ENCODE peak calls at places on chromosome 21, in eight cellular contexts. One of them, this sample, is unnamed.

GRCh38 chr21:27636671-27637070 is 669.8 kb upstream of the ADAMTS5 start:
- DNase-seq in neural progenitor cell: no peak
- DNase-seq in hepatocyte: no peak
- DNase-seq in PC-3: no peak
- DNase-seq in HCT116: no peak
- DNase-seq in GM23338: no peak
- DNase-seq in MM.1S: no peak
- DNase-seq in SK-N-SH: no peak
- DNase-seq in this sample: no peak

GRCh38 chr21:41443562-41443961 is 17.5 kb downstream of the MX1 start:
- DNase-seq in neural progenitor cell: no peak
- DNase-seq in hepatocyte: no peak
- DNase-seq in PC-3: no peak
- DNase-seq in HCT116: no peak
- DNase-seq in GM23338: no peak
- DNase-seq in MM.1S: no peak
- DNase-seq in SK-N-SH: no peak
- DNase-seq in this sample: no peak

GRCh38 chr21:16579538-16579937 is 849.8 kb downstream of the USP25 start:
- DNase-seq in neural progenitor cell: no peak
- DNase-seq in hepatocyte: peak
- DNase-seq in PC-3: no peak
- DNase-seq in HCT116: no peak
- DNase-seq in GM23338: no peak
- DNase-seq in MM.1S: peak
- DNase-seq in SK-N-SH: no peak
- DNase-seq in this sample: no peak

GRCh38 chr21:36436829-36437744 is 42.8 kb downstream of the CLDN14 start:
- DNase-seq in neural progenitor cell: no peak
- DNase-seq in hepatocyte: no peak
- DNase-seq in PC-3: no peak
- DNase-seq in HCT116: no peak
- DNase-seq in GM23338: no peak
- DNase-seq in MM.1S: no peak
- DNase-seq in SK-N-SH: no peak
- DNase-seq in this sample: no peak

GRCh38 chr21:15406791-15407190 is 323.0 kb upstream of the USP25 start:
- DNase-seq in neural progenitor cell: no peak
- DNase-seq in hepatocyte: no peak
- DNase-seq in PC-3: no peak
- DNase-seq in HCT116: no peak
- DNase-seq in GM23338: no peak
- DNase-seq in MM.1S: no peak
- DNase-seq in SK-N-SH: no peak
- DNase-seq in this sample: no peak

GRCh38 chr21:29676395-29676794 is 263.4 kb downstream of the GRIK1 start:
- DNase-seq in neural progenitor cell: peak
- DNase-seq in hepatocyte: no peak
- DNase-seq in PC-3: no peak
- DNase-seq in HCT116: no peak
- DNase-seq in GM23338: peak
- DNase-seq in MM.1S: no peak
- DNase-seq in SK-N-SH: no peak
- DNase-seq in this sample: no peak

GRCh38 chr21:26445440-26445839 is 127.6 kb downstream of the CYYR1 start:
- DNase-seq in neural progenitor cell: no peak
- DNase-seq in hepatocyte: no peak
- DNase-seq in PC-3: no peak
- DNase-seq in HCT116: no peak
- DNase-seq in GM23338: no peak
- DNase-seq in MM.1S: no peak
- DNase-seq in SK-N-SH: no peak
- DNase-seq in this sample: no peak

GRCh38 chr21:27837933-27838332 is 871.0 kb upstream of the ADAMTS5 start:
- DNase-seq in neural progenitor cell: no peak
- DNase-seq in hepatocyte: no peak
- DNase-seq in PC-3: no peak
- DNase-seq in HCT116: no peak
- DNase-seq in GM23338: no peak
- DNase-seq in MM.1S: no peak
- DNase-seq in SK-N-SH: no peak
- DNase-seq in this sample: no peak

GRCh38 chr21:44510109-44510507 is 29.9 kb downstream of the KRTAP10-1 start:
- DNase-seq in neural progenitor cell: no peak
- DNase-seq in hepatocyte: no peak
- DNase-seq in PC-3: peak
- DNase-seq in HCT116: no peak
- DNase-seq in GM23338: no peak
- DNase-seq in MM.1S: no peak
- DNase-seq in SK-N-SH: no peak
- DNase-seq in this sample: no peak

GRCh38 chr21:44508426-44508710 is 31.6 kb downstream of the KRTAP10-1 start:
- DNase-seq in neural progenitor cell: no peak
- DNase-seq in hepatocyte: no peak
- DNase-seq in PC-3: no peak
- DNase-seq in HCT116: no peak
- DNase-seq in GM23338: no peak
- DNase-seq in MM.1S: no peak
- DNase-seq in SK-N-SH: no peak
- DNase-seq in this sample: no peak

GRCh38 chr21:44510508-44511218 is 29.3 kb downstream of the KRTAP10-1 start:
- DNase-seq in neural progenitor cell: peak
- DNase-seq in hepatocyte: peak
- DNase-seq in PC-3: peak
- DNase-seq in HCT116: peak
- DNase-seq in GM23338: peak
- DNase-seq in MM.1S: peak
- DNase-seq in SK-N-SH: peak
- DNase-seq in this sample: peak

GRCh38 chr21:44508711-44509445 is 31.1 kb downstream of the KRTAP10-1 start:
- DNase-seq in neural progenitor cell: no peak
- DNase-seq in hepatocyte: no peak
- DNase-seq in PC-3: no peak
- DNase-seq in HCT116: no peak
- DNase-seq in GM23338: no peak
- DNase-seq in MM.1S: no peak
- DNase-seq in SK-N-SH: no peak
- DNase-seq in this sample: no peak

DNA sequence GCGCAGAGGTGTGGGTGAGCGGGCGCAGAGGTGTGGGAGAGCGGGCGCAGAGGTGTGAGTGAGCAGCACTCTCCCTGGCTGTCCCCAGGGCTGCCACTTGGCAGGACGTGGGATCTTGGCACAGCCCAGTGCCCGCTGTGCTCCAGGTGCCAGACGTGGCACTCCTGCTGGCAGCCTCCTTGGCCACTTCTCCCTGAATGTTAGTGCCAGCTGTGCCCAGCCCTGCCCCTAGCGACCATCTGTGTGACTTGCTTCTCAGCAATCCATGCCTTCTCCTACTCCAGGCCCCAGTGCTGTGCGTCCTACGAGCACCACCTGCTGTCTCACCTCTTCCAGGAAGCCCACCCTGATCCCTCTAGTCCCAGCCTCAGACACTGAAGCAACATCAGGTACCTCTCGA is 30.5 kb downstream of the KRTAP10-1 start:
- DNase-seq in neural progenitor cell: no peak
- DNase-seq in hepatocyte: no peak
- DNase-seq in PC-3: peak
- DNase-seq in HCT116: peak
- DNase-seq in GM23338: no peak
- DNase-seq in MM.1S: peak
- DNase-seq in SK-N-SH: peak
- DNase-seq in this sample: peak
- TF ChIP-seq CTCF in neural progenitor cell: no peak
- TF ChIP-seq CTCF in hepatocyte: no peak
- TF ChIP-seq CTCF in PC-3: peak
- TF ChIP-seq CTCF in HCT116: no peak
- TF ChIP-seq CTCF in GM23338: peak
- TF ChIP-seq CTCF in MM.1S: peak
- TF ChIP-seq CTCF in SK-N-SH: peak
- TF ChIP-seq CTCF in this sample: peak

DNA sequence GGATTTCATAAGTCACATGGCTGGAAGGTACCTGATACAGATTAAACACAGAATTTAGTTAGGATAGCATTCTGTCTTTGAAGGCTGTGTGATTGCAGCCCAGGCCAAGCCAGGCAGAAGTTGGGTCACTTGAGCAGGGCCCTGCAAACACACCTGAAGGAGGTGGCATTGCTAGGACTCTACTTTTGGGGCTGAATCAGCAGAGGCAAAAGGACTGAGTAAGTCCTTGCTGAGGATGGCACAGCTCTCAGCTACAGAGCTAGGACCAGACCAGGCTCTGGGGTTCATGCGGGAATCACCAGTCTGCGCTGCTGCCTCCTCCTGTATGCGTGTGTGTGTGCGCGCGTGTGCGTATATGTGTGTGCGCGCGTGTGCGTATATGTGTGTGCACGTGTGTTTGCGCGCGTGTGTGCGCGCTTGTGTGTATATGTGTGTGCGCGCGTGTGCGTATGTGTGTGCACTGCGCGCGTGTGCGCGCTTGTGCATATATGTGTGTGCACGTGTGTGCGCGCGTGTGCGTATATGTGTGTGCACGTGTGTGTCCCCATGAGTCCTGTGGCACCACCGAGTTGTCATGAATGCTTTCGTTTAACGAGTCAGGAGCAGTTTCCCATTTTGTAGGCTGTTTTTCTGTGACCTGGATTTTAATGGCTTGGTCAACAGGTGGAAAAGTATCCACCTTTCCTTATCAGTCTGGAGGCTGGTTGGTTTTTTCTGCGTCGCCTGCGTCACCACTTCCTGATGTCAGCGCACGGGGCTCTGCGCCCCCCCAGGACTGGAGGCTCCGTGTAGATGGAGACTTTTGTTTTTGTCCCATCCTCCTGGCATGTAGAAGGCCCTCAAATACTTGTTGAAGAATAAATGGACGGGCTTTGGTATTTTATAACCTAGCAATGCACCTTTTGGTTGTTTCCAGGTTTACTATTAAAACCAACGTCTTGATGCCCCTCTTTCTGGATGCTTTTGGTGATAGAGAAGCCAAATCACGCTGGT is 34.7 kb downstream of the ADARB1 start:
- DNase-seq in neural progenitor cell: no peak
- DNase-seq in hepatocyte: no peak
- DNase-seq in PC-3: no peak
- DNase-seq in HCT116: no peak
- DNase-seq in GM23338: no peak
- DNase-seq in MM.1S: peak
- DNase-seq in SK-N-SH: no peak
- DNase-seq in this sample: no peak
- H3K4me3 ChIP-seq in neural progenitor cell: no peak
- H3K4me3 ChIP-seq in hepatocyte: no peak
- H3K4me3 ChIP-seq in PC-3: no peak
- H3K4me3 ChIP-seq in HCT116: no peak
- H3K4me3 ChIP-seq in GM23338: no peak
- H3K4me3 ChIP-seq in MM.1S: peak
- H3K4me3 ChIP-seq in SK-N-SH: no peak
- H3K4me3 ChIP-seq in this sample: peak

GRCh38 chr21:32572574-32573420 is 12.5 kb downstream of the TCP10L start:
- DNase-seq in neural progenitor cell: no peak
- DNase-seq in hepatocyte: no peak
- DNase-seq in PC-3: peak
- DNase-seq in HCT116: no peak
- DNase-seq in GM23338: no peak
- DNase-seq in MM.1S: no peak
- DNase-seq in SK-N-SH: no peak
- DNase-seq in this sample: peak

GRCh38 chr21:32570456-32570855 is 14.9 kb downstream of the TCP10L start:
- DNase-seq in neural progenitor cell: no peak
- DNase-seq in hepatocyte: no peak
- DNase-seq in PC-3: no peak
- DNase-seq in HCT116: no peak
- DNase-seq in GM23338: no peak
- DNase-seq in MM.1S: no peak
- DNase-seq in SK-N-SH: no peak
- DNase-seq in this sample: no peak

GRCh38 chr21:32565856-32566465 is 19.4 kb downstream of the TCP10L start:
- DNase-seq in neural progenitor cell: no peak
- DNase-seq in hepatocyte: no peak
- DNase-seq in PC-3: no peak
- DNase-seq in HCT116: no peak
- DNase-seq in GM23338: no peak
- DNase-seq in MM.1S: no peak
- DNase-seq in SK-N-SH: no peak
- DNase-seq in this sample: no peak

GRCh38 chr21:32566990-32567389 is 18.3 kb downstream of the TCP10L start:
- DNase-seq in neural progenitor cell: no peak
- DNase-seq in hepatocyte: no peak
- DNase-seq in PC-3: no peak
- DNase-seq in HCT116: no peak
- DNase-seq in GM23338: no peak
- DNase-seq in MM.1S: no peak
- DNase-seq in SK-N-SH: no peak
- DNase-seq in this sample: no peak

DNA sequence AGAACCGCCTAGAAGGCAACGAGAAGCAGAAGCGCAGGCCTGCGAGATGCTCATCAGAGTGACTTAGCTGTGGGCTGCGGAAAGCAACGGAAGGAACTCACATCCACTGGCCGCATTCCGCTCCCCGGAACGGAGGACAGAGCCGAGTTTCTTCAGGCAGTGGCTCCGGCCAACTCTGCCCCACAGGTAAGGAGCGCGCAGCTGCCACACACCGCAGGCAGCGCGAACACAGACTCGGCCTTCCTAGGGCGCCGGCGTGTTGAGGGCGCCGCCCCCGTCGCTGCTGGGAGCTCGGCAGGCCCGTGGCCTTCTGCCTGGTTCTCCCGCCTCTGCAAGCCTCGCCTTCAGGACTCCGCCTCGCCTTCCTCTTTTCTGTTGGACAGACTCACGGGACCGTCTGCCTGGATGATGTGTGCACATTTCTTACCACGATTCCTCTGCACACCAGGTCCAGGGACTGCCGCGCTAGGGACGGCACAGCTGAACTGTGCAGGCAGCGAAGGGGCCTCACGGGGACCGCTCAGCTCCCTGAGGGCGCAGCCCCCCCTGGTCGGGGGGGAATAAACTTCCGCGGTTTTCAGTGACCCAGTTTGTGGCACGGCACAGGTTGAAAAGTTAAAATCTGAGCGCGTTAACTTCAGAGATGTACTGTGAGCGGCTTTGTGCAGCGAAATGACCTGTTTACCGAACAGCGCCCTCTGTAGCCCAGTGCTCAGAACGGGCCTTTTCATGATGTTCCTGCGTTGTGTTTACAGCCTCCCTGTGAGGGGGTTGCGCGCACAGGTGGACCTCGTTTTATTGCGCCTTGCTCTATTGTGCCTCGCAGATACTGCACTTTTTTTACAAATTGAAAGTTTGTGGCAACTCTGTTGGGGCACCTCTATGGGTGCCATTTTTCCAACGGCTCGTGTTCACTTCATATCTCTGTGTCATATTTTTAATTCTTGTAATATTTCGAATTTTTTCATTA is 15.8 kb downstream of the TCP10L start:
- DNase-seq in neural progenitor cell: peak
- DNase-seq in hepatocyte: peak
- DNase-seq in PC-3: peak
- DNase-seq in HCT116: peak
- DNase-seq in GM23338: peak
- DNase-seq in MM.1S: peak
- DNase-seq in SK-N-SH: peak
- DNase-seq in this sample: peak
- TF ChIP-seq EZH2phosphoT487 in neural progenitor cell: no peak
- TF ChIP-seq EZH2phosphoT487 in hepatocyte: no peak
- TF ChIP-seq EZH2phosphoT487 in PC-3: no peak
- TF ChIP-seq EZH2phosphoT487 in HCT116: no peak
- TF ChIP-seq EZH2phosphoT487 in GM23338: no peak
- TF ChIP-seq EZH2phosphoT487 in MM.1S: no peak
- TF ChIP-seq EZH2phosphoT487 in SK-N-SH: no peak
- TF ChIP-seq EZH2phosphoT487 in this sample: no peak

GRCh38 chr21:45152265-45152746 is 77.9 kb downstream of the ADARB1 start:
- DNase-seq in neural progenitor cell: peak
- DNase-seq in hepatocyte: peak
- DNase-seq in PC-3: no peak
- DNase-seq in HCT116: no peak
- DNase-seq in GM23338: peak
- DNase-seq in MM.1S: no peak
- DNase-seq in SK-N-SH: no peak
- DNase-seq in this sample: peak
- TF ChIP-seq CTCF in neural progenitor cell: peak
- TF ChIP-seq CTCF in hepatocyte: peak
- TF ChIP-seq CTCF in PC-3: no peak
- TF ChIP-seq CTCF in HCT116: no peak
- TF ChIP-seq CTCF in GM23338: peak
- TF ChIP-seq CTCF in MM.1S: peak
- TF ChIP-seq CTCF in SK-N-SH: no peak
- TF ChIP-seq CTCF in this sample: peak

This sample was measured in OCI-LY7.